ENCODE peak calls at places on chromosomes 3 and 15, in seven cellular contexts. U, Q, E, Z, O, I and A are unnamed samples. For H3K9me3 and H3K4me1, the result is how much of the 10 kb centered on the place peaks cover.

GRCh38 chr15:96243701-96244100 is 86.8 kb upstream of the NR2F2 start:
- DNase-seq in Z (no peak), E (no peak), Q (no peak), U (no peak), I (no peak), O (no peak), A (peak)

GRCh38 chr3:184825456-184825855 is 13.5 kb downstream of the VPS8 start:
- DNase-seq in Q (no peak), E (no peak), Z (no peak), O (no peak), U (no peak), I (no peak), A (no peak)

GRCh38 chr3:24357635-24358034 is 137.0 kb downstream of the THRB start:
- DNase-seq in Z (no peak), E (no peak), O (no peak), I (no peak), Q (no peak), U (no peak), A (no peak)

GRCh38 chr3:158568784-158569183 is 2.2 kb upstream of the MLF1 start:
- DNase-seq in I (no peak), U (no peak), Z (no peak), Q (no peak), E (no peak), O (no peak), A (no peak)

GRCh38 chr15:69976366-69976994 is 121.2 kb downstream of the TLE3 start:
- DNase-seq in U (peak), I (no peak), Q (peak), Z (no peak), O (peak), E (peak), A (peak)

GRCh38 chr3:134132961-134133360 is 103.2 kb upstream of the SLCO2A1 start:
- DNase-seq in U (peak), Q (no peak), E (no peak), O (no peak), I (no peak), Z (no peak), A (no peak)

GRCh38 chr3:39501982-39502837 is 34.7 kb downstream of the MOBP start:
- DNase-seq in U (peak), I (no peak), Z (no peak), Q (no peak), O (no peak), E (no peak), A (no peak)

GRCh38 chr3:145384307-145384706 is 776.7 kb downstream of the PLOD2 start:
- DNase-seq in I (no peak), Q (no peak), U (no peak), O (no peak), Z (no peak), E (no peak), A (no peak)

GRCh38 chr3:10855871-10856662 is 40.0 kb downstream of the SLC6A11 start:
- DNase-seq in E (no peak), Q (no peak), O (peak), U (no peak), Z (no peak), I (no peak), A (no peak)

GRCh38 chr3:157856078-157856939 is 249.9 kb downstream of the SHOX2 start:
- DNase-seq in I (no peak), E (no peak), U (no peak), Z (no peak), O (no peak), Q (no peak), A (no peak)

GRCh38 chr15:48566669-48567068 is 78.8 kb downstream of the FBN1 start:
- DNase-seq in E (no peak), I (no peak), Q (no peak), Z (no peak), U (peak), O (no peak), A (no peak)

GRCh38 chr15:65638681-65639089 is 16.9 kb downstream of the SLC24A1 start:
- DNase-seq in O (peak), Z (peak), Q (peak), E (peak), U (peak), I (no peak), A (peak)

GRCh38 chr15:62035256-62035908 is 24.9 kb downstream of the VPS13C start:
- DNase-seq in Q (no peak), Z (no peak), U (peak), I (no peak), O (no peak), E (no peak), A (no peak)

GRCh38 chr3:193842029-193842782 is 249.2 kb downstream of the OPA1 start:
- DNase-seq in Z (no peak), E (no peak), Q (peak), O (no peak), U (no peak), I (no peak), A (no peak)

GRCh38 chr3:53071882-53072431 is 26.1 kb upstream of the SFMBT1 start:
- DNase-seq in O (no peak), I (no peak), Z (no peak), E (no peak), U (no peak), Q (no peak), A (no peak)

GRCh38 chr15:25989327-25989726 is 126.2 kb upstream of the ATP10A start:
- DNase-seq in E (no peak), O (no peak), U (no peak), Q (no peak), Z (no peak), I (no peak), A (no peak)

GRCh38 chr3:50345586-50345985 is at the start of gene ZMYND10:
- DNase-seq in O (peak), Z (peak), Q (peak), U (peak), E (no peak), I (peak), A (no peak)

GRCh38 chr3:19221081-19221480 is 72.8 kb downstream of the KCNH8 start:
- DNase-seq in E (no peak), Z (no peak), I (no peak), O (no peak), Q (no peak), U (no peak), A (no peak)

GRCh38 chr3:150168694-150169093 is 198.0 kb upstream of the PFN2 start:
- DNase-seq in Q (no peak), O (no peak), E (peak), U (peak), Z (no peak), I (peak), A (peak)

GRCh38 chr15:90231028-90232017 is 2.4 kb downstream of the CIB1 start:
- DNase-seq in E (no peak), Z (peak), I (no peak), U (no peak), Q (peak), O (no peak), A (no peak)

GRCh38 chr3:49706456-49707112 is 12.9 kb downstream of the AMIGO3 start:
- DNase-seq in Q (no peak), E (no peak), U (no peak), O (no peak), I (no peak), Z (no peak), A (no peak)

GRCh38 chr3:14699643-14700042 is 24.7 kb downstream of the C3orf20 start:
- DNase-seq in Q (no peak), O (no peak), E (no peak), Z (no peak), I (no peak), U (no peak), A (no peak)

GRCh38 chr15:48710952-48711495 is 65.5 kb upstream of the FBN1 start:
- DNase-seq in E (no peak), Z (no peak), O (peak), I (no peak), U (no peak), Q (no peak), A (no peak)

GRCh38 chr3:175655366-175655765 is 796.2 kb downstream of the NAALADL2 start:
- DNase-seq in U (peak), E (no peak), I (no peak), O (no peak), Z (no peak), Q (no peak), A (no peak)
- H3K9me3 ChIP-seq in U (under half), E (under half), I (under half), O (under half), Z (under half), Q (under half), A (under half)

GRCh38 chr3:25662921-25663320 is 1.8 kb downstream of the TOP2B start:
- DNase-seq in E (no peak), O (no peak), Z (no peak), Q (no peak), I (no peak), U (peak), A (no peak)
- H3K4me1 ChIP-seq in E (under half), O (under half), Z (under half), Q (half or more), I (under half), U (under half), A (under half)

GRCh38 chr15:83983634-83984458 is 251.7 kb upstream of the GOLGA6L4 start:
- DNase-seq in E (no peak), I (no peak), O (no peak), Z (no peak), Q (peak), U (peak), A (no peak)
- H3K4me3 ChIP-seq in E (no peak), I (no peak), O (no peak), Z (no peak), Q (peak), U (no peak), A (no peak)

DNA sequence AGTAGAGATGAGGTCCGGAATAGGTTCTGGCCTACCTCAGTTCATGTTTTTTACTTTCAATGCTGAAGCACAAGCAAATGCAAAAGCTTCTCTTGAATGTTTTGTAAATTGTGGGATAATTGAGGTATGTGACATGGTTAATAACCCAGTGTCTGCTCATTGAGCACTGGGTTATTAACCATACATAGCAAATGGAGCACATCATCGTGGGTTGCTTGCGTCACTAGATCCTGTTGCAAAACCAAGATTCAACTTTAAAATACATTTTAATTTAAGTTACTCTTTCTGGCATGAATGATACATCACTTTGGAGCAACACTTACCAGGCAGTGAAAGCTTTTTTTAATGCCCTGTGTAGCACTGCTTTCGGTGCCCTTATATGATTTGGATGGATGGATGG is 165.6 kb downstream of the IGF1R start:
- DNase-seq in Q (no peak), E (no peak), Z (no peak), I (no peak), U (peak), O (no peak), A (no peak)
- H3K9me3 ChIP-seq in Q (under half), E (under half), Z (under half), I (under half), U (under half), O (under half), A (under half)